ENCODE peak calls at places on chromosomes 4 and X, in seven cellular contexts. B is GM12892, C is esophagus muscularis mucosa, V is HepG2, Q is H1, H is HCT116, T is sigmoid colon. K is an unnamed sample.

GRCh38 chr4:148054275-148054674 is 322.4 kb downstream of the ARHGAP10 start:
- DNase-seq in V (no peak), C (no peak), T (no peak), Q (no peak), H (no peak), B (no peak), K (no peak)

GRCh38 chr4:185578284-185578683 is 43.0 kb upstream of the PDLIM3 start:
- DNase-seq in H (no peak), C (no peak), B (no peak), V (no peak), T (no peak), Q (no peak), K (no peak)

GRCh38 chr4:99685234-99685633 is 27.6 kb upstream of the C4orf54 start:
- DNase-seq in B (no peak), V (no peak), Q (no peak), T (no peak), H (no peak), C (no peak), K (no peak)

GRCh38 chrX:108699368-108699767 is 37.0 kb downstream of the IRS4 start:
- DNase-seq in C (no peak), Q (no peak), B (no peak), H (peak), T (no peak), V (peak), K (no peak)

GRCh38 chrX:11665144-11666040 is at the start of gene ARHGAP6:
- DNase-seq in Q (no peak), C (no peak), T (peak), B (peak), V (no peak), H (no peak), K (peak)

GRCh38 chrX:57417827-57418226 is 131.3 kb downstream of the FAAH2 start:
- DNase-seq in T (no peak), V (no peak), B (no peak), H (no peak), Q (no peak), C (no peak), K (no peak)

GRCh38 chrX:110563276-110563675 is 204.6 kb downstream of the RTL9 start:
- DNase-seq in C (no peak), V (no peak), B (no peak), Q (no peak), T (no peak), H (no peak), K (no peak)

GRCh38 chr4:151014521-151015457 is at the start of gene LRBA:
- DNase-seq in V (peak), C (peak), T (peak), H (peak), B (peak), Q (peak), K (peak)

GRCh38 chrX:50167366-50167765 is 33.4 kb downstream of the AKAP4 start:
- DNase-seq in H (no peak), Q (no peak), T (no peak), C (no peak), V (no peak), B (no peak), K (no peak)

GRCh38 chr4:145278341-145279121 is 98.1 kb upstream of the OTUD4 start:
- DNase-seq in B (no peak), V (no peak), C (no peak), Q (no peak), T (no peak), H (no peak), K (no peak)

DNA sequence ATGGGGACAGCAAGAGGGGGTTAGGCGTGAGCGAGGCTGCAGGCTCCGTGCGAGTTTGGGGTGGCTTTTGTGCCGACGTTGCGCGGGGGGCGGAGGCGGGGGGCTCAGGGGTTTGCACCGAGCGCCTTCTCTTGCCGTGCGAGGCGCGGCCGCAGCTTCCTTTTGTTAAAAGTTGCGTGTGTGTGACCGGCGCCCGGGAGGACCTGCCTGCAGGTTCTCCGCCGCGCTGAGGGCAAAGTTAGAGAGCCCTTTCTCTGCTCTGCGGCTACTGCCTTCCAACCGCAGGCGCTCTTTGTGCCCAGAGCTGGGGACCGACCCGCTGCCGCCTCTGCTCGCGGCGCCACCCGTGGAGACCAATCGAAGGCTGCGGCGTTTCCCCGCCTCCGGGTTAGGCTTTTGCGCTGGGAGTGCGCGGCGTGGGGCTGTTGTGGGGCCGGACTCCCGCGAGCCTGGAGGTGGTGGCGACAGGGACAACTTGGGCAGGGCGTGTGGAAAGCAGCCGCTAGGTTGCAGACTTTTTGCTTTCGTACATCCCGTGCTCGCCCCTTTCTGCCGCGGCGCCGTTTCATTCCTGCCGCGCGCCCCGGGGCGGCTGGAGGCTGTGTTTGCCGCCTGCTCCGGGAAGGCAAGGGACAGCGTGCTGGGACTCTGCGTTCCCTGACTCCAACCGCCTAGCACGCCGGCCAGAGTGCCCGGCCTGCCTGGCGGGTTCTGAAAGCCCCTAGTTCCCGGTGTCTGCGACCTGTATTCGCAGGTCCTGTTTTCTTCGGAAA is 750 bp downstream of the KIT start:
- DNase-seq in C (no peak), B (peak), Q (no peak), H (peak), V (peak), T (no peak), K (peak)
- TF ChIP-seq POLR2AphosphoS5 in C (no peak), B (no peak), Q (peak), H (no peak), V (no peak), T (no peak), K (peak)

GRCh38 chrX:20060961-20061868 is 55.5 kb downstream of the MAP7D2 start:
- DNase-seq in B (no peak), C (no peak), Q (no peak), T (no peak), H (no peak), V (no peak), K (peak)

GRCh38 chrX:20059467-20060128 is 57.1 kb downstream of the MAP7D2 start:
- DNase-seq in H (no peak), C (no peak), B (no peak), Q (no peak), V (no peak), T (no peak), K (no peak)

GRCh38 chrX:20063716-20064351 is 52.9 kb downstream of the MAP7D2 start:
- DNase-seq in V (no peak), B (no peak), C (no peak), H (no peak), T (no peak), Q (no peak), K (no peak)

GRCh38 chrX:20063153-20063552 is 53.6 kb downstream of the MAP7D2 start:
- DNase-seq in V (no peak), T (no peak), Q (no peak), C (no peak), B (no peak), H (no peak), K (no peak)

GRCh38 chrX:20061869-20062254 is 54.8 kb downstream of the MAP7D2 start:
- DNase-seq in B (no peak), Q (no peak), C (no peak), T (no peak), H (no peak), V (peak), K (no peak)
- TF ChIP-seq POLR2A in B (no peak), Q (no peak), C (no peak), T (no peak), H (no peak), V (no peak), K (no peak)

GRCh38 chrX:47840106-47840505 is 3.4 kb downstream of the ZNF81 start:
- DNase-seq in Q (no peak), C (no peak), H (no peak), T (no peak), B (no peak), V (no peak), K (no peak)

GRCh38 chrX:47838361-47838760 is 1.7 kb downstream of the ZNF81 start:
- DNase-seq in H (no peak), C (no peak), Q (no peak), T (no peak), V (no peak), B (no peak), K (no peak)

GRCh38 chrX:47831788-47832187 is 4.9 kb upstream of the ZNF81 start:
- DNase-seq in T (no peak), V (peak), Q (no peak), C (no peak), B (peak), H (peak), K (peak)

GRCh38 chrX:47836164-47837072 is at the start of gene ZNF81:
- DNase-seq in Q (peak), T (peak), H (peak), V (peak), B (peak), C (peak), K (peak)
- TF ChIP-seq POLR2AphosphoS5 in Q (no peak), T (peak), H (peak), V (peak), B (peak), C (peak), K (peak)

GRCh38 chrX:17375631-17376380 is 806 bp downstream of the NHS start:
- DNase-seq in V (no peak), H (no peak), T (peak), Q (no peak), C (no peak), B (no peak), K (peak)
- TF ChIP-seq POLR2A in V (no peak), H (no peak), T (no peak), Q (no peak), C (no peak), B (no peak), K (no peak)

GRCh38 chrX:96985046-96985445 is 101.3 kb downstream of the RPA4 start:
- DNase-seq in H (no peak), V (no peak), B (no peak), T (no peak), Q (no peak), C (no peak), K (no peak)

GRCh38 chrX:96982159-96982558 is 98.5 kb downstream of the RPA4 start:
- DNase-seq in B (no peak), C (no peak), V (no peak), T (no peak), Q (no peak), H (no peak), K (no peak)

GRCh38 chrX:96984538-96984937 is 100.8 kb downstream of the RPA4 start:
- DNase-seq in V (no peak), C (no peak), T (no peak), B (no peak), H (no peak), Q (no peak), K (no peak)

DNA sequence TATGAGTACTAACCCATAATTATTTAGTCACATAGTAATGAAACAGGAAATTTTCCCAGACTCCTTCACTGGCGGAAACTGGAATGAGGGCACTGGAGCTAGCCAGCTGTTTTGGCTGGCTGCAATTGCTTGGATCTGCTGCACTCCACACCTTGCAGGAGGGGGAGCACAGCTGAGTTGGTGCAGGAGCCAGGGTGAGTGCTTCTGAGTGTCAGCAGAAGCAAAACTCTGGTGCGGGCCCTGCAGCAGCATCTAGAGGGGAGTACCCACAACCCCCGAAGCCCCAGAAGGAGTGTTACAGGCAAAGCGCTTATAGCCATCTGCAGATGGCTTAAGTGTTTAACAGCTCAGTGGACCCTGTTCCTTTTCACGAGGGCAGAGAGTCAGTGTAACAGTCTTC is 96.1 kb downstream of the RPA4 start:
- DNase-seq in C (no peak), B (no peak), T (no peak), H (no peak), V (no peak), Q (no peak), K (no peak)
- TF ChIP-seq POLR2AphosphoS5 in C (no peak), B (no peak), T (no peak), H (no peak), V (no peak), Q (no peak), K (no peak)

DNA sequence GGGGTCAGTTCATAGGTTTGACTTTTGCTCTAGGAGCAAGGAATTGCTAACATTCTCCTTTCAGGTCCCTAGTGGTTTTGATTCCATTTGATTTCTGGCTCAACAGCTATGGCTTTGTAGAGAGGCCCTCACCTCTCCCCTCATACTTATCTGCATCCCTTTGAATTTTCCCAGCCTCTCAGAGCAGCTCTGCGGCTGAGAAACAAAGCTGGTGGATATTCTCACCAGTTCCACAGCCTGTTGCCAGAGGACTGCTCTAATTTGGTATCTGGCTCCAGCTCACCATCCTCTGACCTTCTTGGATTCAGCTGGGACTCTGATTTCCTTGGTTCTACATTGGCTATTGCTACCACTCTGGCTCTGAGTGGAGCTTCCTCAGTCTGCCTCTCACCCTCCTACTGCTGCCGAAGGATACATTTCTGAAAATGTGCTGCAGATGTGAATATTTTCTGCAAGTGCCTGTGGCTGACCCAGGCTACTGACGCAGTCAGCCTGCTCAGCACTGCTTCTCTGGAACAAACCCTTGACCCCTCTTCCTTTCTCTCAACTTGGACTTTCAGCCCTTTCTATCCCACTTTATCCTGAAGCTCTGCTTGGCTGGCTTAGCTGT is 110.9 kb upstream of the ENPEP start:
- DNase-seq in T (no peak), Q (no peak), H (no peak), V (no peak), C (no peak), B (no peak), K (no peak)
- TF ChIP-seq POLR2A in T (no peak), Q (no peak), H (no peak), V (no peak), C (no peak), B (no peak), K (no peak)

GRCh38 chr4:57764840-57765239 is 654.7 kb upstream of the IGFBP7 start:
- DNase-seq in V (no peak), B (no peak), H (no peak), Q (no peak), C (no peak), T (no peak), K (no peak)
- TF ChIP-seq POLR2AphosphoS5 in V (no peak), B (no peak), H (no peak), Q (no peak), C (no peak), T (no peak), K (no peak)

DNA sequence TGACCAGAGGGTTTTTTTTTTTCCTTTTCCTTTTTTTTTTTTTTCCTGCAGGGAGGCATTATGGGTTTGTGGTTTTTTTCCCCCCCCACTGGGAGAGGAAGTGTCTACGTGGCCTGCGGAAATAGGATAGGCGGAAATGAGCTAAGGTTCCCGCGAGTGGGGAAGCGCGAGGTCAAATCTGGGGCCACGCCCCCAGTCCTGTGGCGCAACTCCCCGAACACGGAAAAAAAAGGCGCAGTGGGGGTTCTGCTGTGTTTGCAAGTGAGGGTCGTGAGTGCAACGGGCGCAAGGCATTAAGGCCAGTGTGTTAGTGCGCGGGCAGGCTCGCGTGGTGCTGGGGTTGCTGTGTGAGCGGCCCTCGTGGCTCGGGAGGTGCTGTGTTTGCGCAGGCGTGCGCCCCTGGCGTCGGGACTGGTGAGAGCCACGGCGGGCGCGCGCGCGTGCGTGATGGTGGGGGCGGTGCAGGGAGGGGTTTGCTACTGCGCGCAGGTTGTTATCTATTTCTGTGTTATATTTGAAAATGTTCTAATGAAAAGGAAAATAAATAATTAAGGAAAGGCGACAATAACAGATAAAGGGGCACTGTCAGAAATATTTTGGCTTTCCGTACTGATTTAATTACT is 685 bp upstream of the MORF4L2 start:
- DNase-seq in B (peak), V (no peak), H (peak), Q (no peak), C (peak), T (peak), K (peak)
- TF ChIP-seq POLR2A in B (peak), V (peak), H (no peak), Q (no peak), C (no peak), T (no peak), K (no peak)

GRCh38 chr4:8939160-8939855 is 67.7 kb upstream of the HMX1 start:
- DNase-seq in B (no peak), C (peak), H (no peak), T (no peak), Q (no peak), V (no peak), K (no peak)

GRCh38 chr4:8939887-8940742 is 68.5 kb upstream of the HMX1 start:
- DNase-seq in Q (no peak), B (no peak), H (no peak), C (peak), T (no peak), V (no peak), K (no peak)

GRCh38 chr4:8938623-8939022 is 67.0 kb upstream of the HMX1 start:
- DNase-seq in B (no peak), Q (no peak), T (no peak), C (no peak), H (no peak), V (no peak), K (no peak)

GRCh38 chr4:8940792-8941491 is 69.3 kb upstream of the HMX1 start:
- DNase-seq in V (peak), Q (peak), H (no peak), B (no peak), C (peak), T (no peak), K (no peak)

DNA sequence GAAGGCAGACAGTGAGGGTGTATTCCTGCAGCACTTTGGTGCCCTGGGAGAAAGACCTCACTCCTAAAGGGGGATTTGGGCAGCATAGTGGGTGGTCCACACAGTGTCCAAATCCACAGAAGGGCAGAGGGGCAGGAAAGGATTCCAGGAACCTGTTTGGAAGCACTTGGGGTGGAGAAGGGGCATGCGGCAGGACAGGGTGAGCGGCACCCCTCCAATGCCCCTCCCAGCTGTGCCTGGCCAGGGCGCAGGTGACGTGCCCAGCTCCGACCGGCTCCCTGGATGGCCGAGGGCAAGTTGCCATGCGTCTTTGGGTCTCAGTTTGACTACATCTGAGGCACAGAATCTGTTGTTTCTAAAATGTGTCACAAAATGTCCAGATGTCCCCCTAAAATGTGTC is 66.5 kb upstream of the HMX1 start:
- DNase-seq in C (peak), B (no peak), H (no peak), Q (no peak), T (no peak), V (no peak), K (no peak)
- TF ChIP-seq POLR2AphosphoS5 in C (no peak), B (no peak), H (no peak), Q (no peak), T (no peak), V (no peak), K (no peak)

GRCh38 chr4:176321589-176321988 is 1.8 kb downstream of the SPCS3 start:
- DNase-seq in T (no peak), H (no peak), V (no peak), Q (no peak), C (no peak), B (no peak), K (no peak)

GRCh38 chr4:176320976-176321361 is 1.2 kb downstream of the SPCS3 start:
- DNase-seq in C (no peak), Q (no peak), V (no peak), B (no peak), H (no peak), T (no peak), K (no peak)

GRCh38 chr4:176319704-176320339 is at the start of gene SPCS3:
- DNase-seq in B (peak), C (peak), Q (peak), T (peak), H (peak), V (peak), K (peak)

GRCh38 chr4:176319237-176319703 is 496 bp upstream of the SPCS3 start:
- DNase-seq in H (no peak), C (no peak), Q (no peak), V (no peak), T (no peak), B (no peak), K (no peak)

DNA sequence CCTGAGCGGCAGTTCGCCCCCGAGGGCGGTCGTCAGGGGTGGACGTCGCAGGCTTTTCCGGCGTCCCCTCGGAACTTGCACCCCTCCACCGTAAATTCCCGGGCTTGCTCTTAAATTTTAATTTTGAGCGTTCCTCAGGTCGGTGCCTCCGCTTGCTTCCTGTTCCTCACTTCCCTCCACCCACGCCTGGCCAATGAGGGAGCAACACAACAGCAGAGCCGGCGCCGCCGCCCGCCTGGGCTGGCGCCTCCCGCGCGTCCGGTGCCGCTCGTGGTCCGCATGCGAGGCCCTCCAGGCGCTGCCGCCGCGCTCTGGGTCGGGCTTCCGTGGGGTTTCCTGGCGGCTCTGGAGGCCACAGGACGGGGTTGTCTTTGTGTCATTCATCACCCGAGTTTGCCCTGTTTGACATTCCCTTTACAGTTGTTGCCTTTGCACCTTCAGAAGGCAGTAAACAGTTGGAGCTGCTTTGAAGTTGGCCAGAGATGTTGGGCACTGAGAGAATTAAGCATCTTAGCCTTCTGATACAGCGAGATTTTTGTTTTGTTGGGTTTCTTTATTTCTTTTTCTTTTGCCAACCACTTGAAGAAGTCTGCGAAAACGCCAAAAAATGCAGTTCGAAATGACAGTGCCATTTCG is 692 bp downstream of the SPCS3 start:
- DNase-seq in H (peak), B (peak), C (peak), T (peak), Q (no peak), V (peak), K (peak)
- TF ChIP-seq POLR2A in H (no peak), B (no peak), C (no peak), T (no peak), Q (no peak), V (peak), K (no peak)